ENCODE peak calls at places on chromosomes 4 and X, in ten cellular contexts. One of them, this sample, is unnamed.

GRCh38 chr4:141220271-141220654 is 432 bp upstream of the ZNF330 start:
- DNase-seq in ascending aorta: no peak
- DNase-seq in left lung: no peak
- DNase-seq in cardiac muscle cell: no peak
- DNase-seq in psoas muscle: no peak
- DNase-seq in fibroblast of lung: no peak
- DNase-seq in endothelial cell of umbilical vein: no peak
- DNase-seq in HL-60: no peak
- DNase-seq in heart right ventricle: peak; percentile 6
- DNase-seq in mammary epithelial cell: no peak
- DNase-seq in this sample: no peak

GRCh38 chrX:26295425-26295824 is 79.5 kb downstream of the MAGEB5 start:
- DNase-seq in psoas muscle: no peak
- DNase-seq in mammary epithelial cell: no peak
- DNase-seq in endothelial cell of umbilical vein: peak; percentile 28
- DNase-seq in cardiac muscle cell: peak; percentile 3
- DNase-seq in left lung: no peak
- DNase-seq in ascending aorta: no peak
- DNase-seq in HL-60: no peak
- DNase-seq in heart right ventricle: no peak
- DNase-seq in fibroblast of lung: no peak
- DNase-seq in this sample: no peak

GRCh38 chr4:101115841-101116240 is 231.5 kb downstream of the PPP3CA start:
- DNase-seq in left lung: no peak
- DNase-seq in HL-60: no peak
- DNase-seq in mammary epithelial cell: no peak
- DNase-seq in endothelial cell of umbilical vein: no peak
- DNase-seq in fibroblast of lung: no peak
- DNase-seq in psoas muscle: no peak
- DNase-seq in heart right ventricle: no peak
- DNase-seq in ascending aorta: no peak
- DNase-seq in cardiac muscle cell: no peak
- DNase-seq in this sample: no peak

GRCh38 chrX:21993265-21993664 is 38.9 kb upstream of the PHEX start:
- DNase-seq in cardiac muscle cell: peak; percentile 44
- DNase-seq in HL-60: peak; percentile 73
- DNase-seq in endothelial cell of umbilical vein: no peak
- DNase-seq in psoas muscle: peak; percentile 58
- DNase-seq in heart right ventricle: peak; percentile 7
- DNase-seq in left lung: peak; percentile 65
- DNase-seq in ascending aorta: no peak
- DNase-seq in fibroblast of lung: peak; percentile 24
- DNase-seq in mammary epithelial cell: no peak
- DNase-seq in this sample: no peak

GRCh38 chrX:49958727-49959126 is 36.3 kb downstream of the CLCN5 start:
- DNase-seq in heart right ventricle: no peak
- DNase-seq in mammary epithelial cell: no peak
- DNase-seq in left lung: no peak
- DNase-seq in ascending aorta: no peak
- DNase-seq in cardiac muscle cell: no peak
- DNase-seq in HL-60: no peak
- DNase-seq in psoas muscle: no peak
- DNase-seq in endothelial cell of umbilical vein: no peak
- DNase-seq in fibroblast of lung: no peak
- DNase-seq in this sample: no peak

GRCh38 chrX:118724775-118725174 is 2.6 kb upstream of the IL13RA1 start:
- DNase-seq in left lung: no peak
- DNase-seq in heart right ventricle: no peak
- DNase-seq in mammary epithelial cell: no peak
- DNase-seq in endothelial cell of umbilical vein: no peak
- DNase-seq in fibroblast of lung: peak; percentile 42
- DNase-seq in psoas muscle: no peak
- DNase-seq in HL-60: no peak
- DNase-seq in ascending aorta: no peak
- DNase-seq in cardiac muscle cell: peak; percentile 55
- DNase-seq in this sample: no peak

GRCh38 chr4:55347610-55348228 is 1.7 kb downstream of the SRD5A3 start:
- DNase-seq in psoas muscle: no peak
- DNase-seq in mammary epithelial cell: no peak
- DNase-seq in HL-60: no peak
- DNase-seq in heart right ventricle: no peak
- DNase-seq in ascending aorta: no peak
- DNase-seq in endothelial cell of umbilical vein: no peak
- DNase-seq in cardiac muscle cell: no peak
- DNase-seq in left lung: no peak
- DNase-seq in fibroblast of lung: no peak
- DNase-seq in this sample: no peak

GRCh38 chrX:17361620-17362019 is 13.4 kb upstream of the NHS start:
- DNase-seq in mammary epithelial cell: no peak
- DNase-seq in heart right ventricle: no peak
- DNase-seq in fibroblast of lung: no peak
- DNase-seq in endothelial cell of umbilical vein: no peak
- DNase-seq in left lung: no peak
- DNase-seq in cardiac muscle cell: no peak
- DNase-seq in ascending aorta: no peak
- DNase-seq in psoas muscle: no peak
- DNase-seq in HL-60: peak; percentile 16
- DNase-seq in this sample: no peak

GRCh38 chrX:39653656-39654055 is 444.1 kb downstream of the BCOR start:
- DNase-seq in mammary epithelial cell: no peak
- DNase-seq in heart right ventricle: no peak
- DNase-seq in psoas muscle: no peak
- DNase-seq in HL-60: no peak
- DNase-seq in endothelial cell of umbilical vein: no peak
- DNase-seq in left lung: no peak
- DNase-seq in fibroblast of lung: no peak
- DNase-seq in ascending aorta: no peak
- DNase-seq in cardiac muscle cell: peak; percentile 27
- DNase-seq in this sample: no peak

GRCh38 chr4:181897935-181898334 is 345.3 kb upstream of the TENM3 start:
- DNase-seq in left lung: no peak
- DNase-seq in endothelial cell of umbilical vein: no peak
- DNase-seq in cardiac muscle cell: peak; percentile 63
- DNase-seq in mammary epithelial cell: peak; percentile 63
- DNase-seq in psoas muscle: no peak
- DNase-seq in ascending aorta: no peak
- DNase-seq in fibroblast of lung: peak; percentile 64
- DNase-seq in HL-60: no peak
- DNase-seq in heart right ventricle: no peak
- DNase-seq in this sample: peak; percentile 24

DNA sequence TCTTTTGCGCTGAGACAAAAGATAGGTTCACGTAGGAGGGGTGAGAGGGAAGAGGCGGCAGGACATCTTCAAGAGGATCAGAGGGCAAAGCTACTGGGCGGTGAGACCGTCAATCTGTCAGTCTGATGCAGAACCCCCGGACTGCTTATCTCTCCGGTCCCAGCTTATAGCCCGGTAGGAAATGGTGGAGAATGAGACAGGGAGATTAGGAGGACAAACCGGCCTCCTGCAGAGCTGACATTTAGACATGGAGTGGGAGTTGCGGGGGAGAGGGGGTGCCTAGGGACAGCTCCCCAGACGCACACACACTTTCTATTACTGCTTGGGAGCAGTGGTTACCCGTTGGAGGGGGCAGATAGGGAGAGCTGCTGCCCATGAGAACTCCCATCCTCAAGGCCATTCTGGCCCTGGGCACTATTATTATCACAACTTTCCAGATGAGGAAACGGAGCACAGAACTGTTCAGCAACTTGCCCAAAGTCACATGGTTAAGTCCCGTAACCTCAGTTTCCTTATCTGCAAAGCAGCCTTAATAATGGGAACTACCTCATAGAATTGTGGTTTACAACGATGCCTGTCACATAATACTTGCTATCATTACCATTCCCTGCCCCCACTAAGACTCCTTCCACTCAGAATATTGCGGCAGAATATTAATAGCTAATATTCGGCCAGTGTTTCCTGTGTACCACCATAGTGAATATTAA is 1.1 kb upstream of the HDAC6 start:
- DNase-seq in mammary epithelial cell: no peak
- DNase-seq in cardiac muscle cell: no peak
- DNase-seq in heart right ventricle: no peak
- DNase-seq in psoas muscle: no peak
- DNase-seq in endothelial cell of umbilical vein: no peak
- DNase-seq in left lung: no peak
- DNase-seq in HL-60: peak; percentile 30
- DNase-seq in fibroblast of lung: no peak
- DNase-seq in ascending aorta: no peak
- DNase-seq in this sample: no peak
- H3K27ac ChIP-seq in mammary epithelial cell: peak overlapping the region; percentile 77
- H3K27ac ChIP-seq in cardiac muscle cell: peak overlapping the region; percentile 95
- H3K27ac ChIP-seq in heart right ventricle: peak overlapping the region; percentile 89
- H3K27ac ChIP-seq in psoas muscle: peak overlapping the region; percentile 95
- H3K27ac ChIP-seq in endothelial cell of umbilical vein: peak overlapping the region; percentile 81
- H3K27ac ChIP-seq in left lung: peak overlapping the region; percentile 95
- H3K27ac ChIP-seq in HL-60: peak overlapping the region; percentile 99
- H3K27ac ChIP-seq in fibroblast of lung: peak overlapping the region; percentile 95
- H3K27ac ChIP-seq in ascending aorta: peak overlapping the region; percentile 90
- H3K27ac ChIP-seq in this sample: peak overlapping the region; percentile 88

GRCh38 chrX:41862562-41863184 is 60.7 kb downstream of the CASK start:
- DNase-seq in left lung: no peak
- DNase-seq in cardiac muscle cell: no peak
- DNase-seq in heart right ventricle: no peak
- DNase-seq in HL-60: no peak
- DNase-seq in mammary epithelial cell: no peak
- DNase-seq in ascending aorta: no peak
- DNase-seq in endothelial cell of umbilical vein: no peak
- DNase-seq in psoas muscle: no peak
- DNase-seq in fibroblast of lung: no peak
- DNase-seq in this sample: no peak
- H3K27ac ChIP-seq in left lung: no peak overlapping the region
- H3K27ac ChIP-seq in cardiac muscle cell: no peak overlapping the region
- H3K27ac ChIP-seq in heart right ventricle: no peak overlapping the region
- H3K27ac ChIP-seq in HL-60: no peak overlapping the region
- H3K27ac ChIP-seq in mammary epithelial cell: no peak overlapping the region
- H3K27ac ChIP-seq in ascending aorta: no peak overlapping the region
- H3K27ac ChIP-seq in endothelial cell of umbilical vein: no peak overlapping the region
- H3K27ac ChIP-seq in psoas muscle: no peak overlapping the region
- H3K27ac ChIP-seq in fibroblast of lung: no peak overlapping the region
- H3K27ac ChIP-seq in this sample: no peak overlapping the region

GRCh38 chrX:46662594-46662993 is 89.0 kb downstream of the CHST7 start:
- DNase-seq in cardiac muscle cell: no peak
- DNase-seq in psoas muscle: no peak
- DNase-seq in fibroblast of lung: no peak
- DNase-seq in mammary epithelial cell: no peak
- DNase-seq in heart right ventricle: no peak
- DNase-seq in HL-60: no peak
- DNase-seq in endothelial cell of umbilical vein: no peak
- DNase-seq in ascending aorta: no peak
- DNase-seq in left lung: no peak
- DNase-seq in this sample: no peak

GRCh38 chrX:46666831-46667230 is 92.1 kb downstream of the SLC9A7 start:
- DNase-seq in HL-60: no peak
- DNase-seq in fibroblast of lung: peak; percentile 42
- DNase-seq in endothelial cell of umbilical vein: no peak
- DNase-seq in cardiac muscle cell: no peak
- DNase-seq in heart right ventricle: no peak
- DNase-seq in left lung: no peak
- DNase-seq in ascending aorta: no peak
- DNase-seq in psoas muscle: no peak
- DNase-seq in mammary epithelial cell: no peak
- DNase-seq in this sample: no peak

GRCh38 chrX:46662188-46662587 is 88.6 kb downstream of the CHST7 start:
- DNase-seq in HL-60: no peak
- DNase-seq in heart right ventricle: no peak
- DNase-seq in endothelial cell of umbilical vein: no peak
- DNase-seq in ascending aorta: no peak
- DNase-seq in fibroblast of lung: no peak
- DNase-seq in mammary epithelial cell: no peak
- DNase-seq in psoas muscle: no peak
- DNase-seq in cardiac muscle cell: no peak
- DNase-seq in left lung: no peak
- DNase-seq in this sample: no peak

GRCh38 chrX:46670316-46670715 is 88.6 kb downstream of the SLC9A7 start:
- DNase-seq in ascending aorta: no peak
- DNase-seq in HL-60: no peak
- DNase-seq in endothelial cell of umbilical vein: no peak
- DNase-seq in psoas muscle: no peak
- DNase-seq in left lung: no peak
- DNase-seq in mammary epithelial cell: no peak
- DNase-seq in heart right ventricle: no peak
- DNase-seq in fibroblast of lung: no peak
- DNase-seq in cardiac muscle cell: no peak
- DNase-seq in this sample: no peak

GRCh38 chrX:46665232-46666162 is 91.9 kb downstream of the CHST7 start:
- DNase-seq in ascending aorta: no peak
- DNase-seq in endothelial cell of umbilical vein: peak; percentile 37
- DNase-seq in cardiac muscle cell: no peak
- DNase-seq in mammary epithelial cell: peak; percentile 71
- DNase-seq in fibroblast of lung: no peak
- DNase-seq in psoas muscle: no peak
- DNase-seq in heart right ventricle: no peak
- DNase-seq in HL-60: no peak
- DNase-seq in left lung: no peak
- DNase-seq in this sample: peak; percentile 27
- H3K27ac ChIP-seq in ascending aorta: no peak overlapping the region
- H3K27ac ChIP-seq in endothelial cell of umbilical vein: peak overlapping the region; percentile 75
- H3K27ac ChIP-seq in cardiac muscle cell: no peak overlapping the region
- H3K27ac ChIP-seq in mammary epithelial cell: peak overlapping the region; percentile 53
- H3K27ac ChIP-seq in fibroblast of lung: no peak overlapping the region
- H3K27ac ChIP-seq in psoas muscle: no peak overlapping the region
- H3K27ac ChIP-seq in heart right ventricle: no peak overlapping the region
- H3K27ac ChIP-seq in HL-60: no peak overlapping the region
- H3K27ac ChIP-seq in left lung: no peak overlapping the region
- H3K27ac ChIP-seq in this sample: peak overlapping the region; percentile 89

GRCh38 chr4:10160280-10160856 is 43.8 kb upstream of the WDR1 start:
- DNase-seq in fibroblast of lung: peak; percentile 42
- DNase-seq in endothelial cell of umbilical vein: peak; percentile 34
- DNase-seq in mammary epithelial cell: no peak
- DNase-seq in ascending aorta: no peak
- DNase-seq in psoas muscle: no peak
- DNase-seq in left lung: no peak
- DNase-seq in heart right ventricle: no peak
- DNase-seq in cardiac muscle cell: peak; percentile 69
- DNase-seq in HL-60: no peak
- DNase-seq in this sample: no peak

GRCh38 chr4:10159671-10160070 is 43.1 kb upstream of the WDR1 start:
- DNase-seq in HL-60: no peak
- DNase-seq in ascending aorta: no peak
- DNase-seq in psoas muscle: no peak
- DNase-seq in mammary epithelial cell: peak; percentile 48
- DNase-seq in fibroblast of lung: no peak
- DNase-seq in left lung: no peak
- DNase-seq in endothelial cell of umbilical vein: no peak
- DNase-seq in cardiac muscle cell: no peak
- DNase-seq in heart right ventricle: no peak
- DNase-seq in this sample: no peak

GRCh38 chr4:10158355-10158942 is 41.9 kb upstream of the WDR1 start:
- DNase-seq in psoas muscle: no peak
- DNase-seq in fibroblast of lung: peak; percentile 72
- DNase-seq in ascending aorta: no peak
- DNase-seq in left lung: no peak
- DNase-seq in heart right ventricle: no peak
- DNase-seq in cardiac muscle cell: peak; percentile 74
- DNase-seq in mammary epithelial cell: peak; percentile 70
- DNase-seq in endothelial cell of umbilical vein: no peak
- DNase-seq in HL-60: no peak
- DNase-seq in this sample: no peak

GRCh38 chr4:10161146-10161545 is 44.5 kb upstream of the WDR1 start:
- DNase-seq in cardiac muscle cell: peak; percentile 38
- DNase-seq in endothelial cell of umbilical vein: no peak
- DNase-seq in psoas muscle: no peak
- DNase-seq in mammary epithelial cell: peak; percentile 44
- DNase-seq in heart right ventricle: no peak
- DNase-seq in fibroblast of lung: no peak
- DNase-seq in left lung: no peak
- DNase-seq in ascending aorta: no peak
- DNase-seq in HL-60: no peak
- DNase-seq in this sample: no peak

GRCh38 chr4:10157478-10158354 is 41.1 kb upstream of the WDR1 start:
- DNase-seq in endothelial cell of umbilical vein: peak; percentile 74
- DNase-seq in HL-60: peak; percentile 43
- DNase-seq in heart right ventricle: peak; percentile 46
- DNase-seq in fibroblast of lung: peak; percentile 83
- DNase-seq in ascending aorta: peak; percentile 66
- DNase-seq in psoas muscle: no peak
- DNase-seq in left lung: peak; percentile 38
- DNase-seq in mammary epithelial cell: peak; percentile 71
- DNase-seq in cardiac muscle cell: peak; percentile 93
- DNase-seq in this sample: no peak
- H3K27ac ChIP-seq in endothelial cell of umbilical vein: no peak overlapping the region
- H3K27ac ChIP-seq in HL-60: no peak overlapping the region
- H3K27ac ChIP-seq in heart right ventricle: no peak overlapping the region
- H3K27ac ChIP-seq in fibroblast of lung: no peak overlapping the region
- H3K27ac ChIP-seq in ascending aorta: no peak overlapping the region
- H3K27ac ChIP-seq in psoas muscle: no peak overlapping the region
- H3K27ac ChIP-seq in left lung: no peak overlapping the region
- H3K27ac ChIP-seq in mammary epithelial cell: no peak overlapping the region
- H3K27ac ChIP-seq in cardiac muscle cell: no peak overlapping the region
- H3K27ac ChIP-seq in this sample: no peak overlapping the region